ENCODE peak calls at places on chromosome 3, in seven cellular contexts. J is adrenal gland, Y is cardiac muscle cell, D is fibroblast of pulmonary artery, F is IMR-90, N is tibial artery, I is OCI-LY7. S is an unnamed sample.

GRCh38 chr3:13200465-13200864 is 127.2 kb upstream of the IQSEC1 start:
- DNase-seq in J (no peak), Y (no peak), D (no peak), F (no peak), N (no peak), I (no peak), S (no peak)

GRCh38 chr3:188830955-188831354 is 340.8 kb upstream of the TPRG1 start:
- DNase-seq in J (peak), Y (no peak), D (peak), F (no peak), N (no peak), I (peak), S (no peak)

GRCh38 chr3:170044795-170045244 is 7.0 kb downstream of the GPR160 start:
- DNase-seq in J (peak), Y (no peak), D (no peak), F (no peak), N (no peak), I (peak), S (no peak)

GRCh38 chr3:157939166-157939565 is 167.1 kb downstream of the SHOX2 start:
- DNase-seq in J (no peak), Y (no peak), D (no peak), F (no peak), N (no peak), I (no peak), S (no peak)

GRCh38 chr3:13012228-13012691 is 61.0 kb downstream of the IQSEC1 start:
- DNase-seq in J (peak), Y (no peak), D (peak), F (peak), N (peak), I (peak), S (no peak)

GRCh38 chr3:69739204-69740102 is at the start of gene MITF:
- DNase-seq in J (peak), Y (peak), D (peak), F (peak), N (peak), I (no peak), S (peak)

GRCh38 chr3:119235151-119235550 is 5.5 kb downstream of the B4GALT4 start:
- DNase-seq in J (no peak), Y (no peak), D (peak), F (peak), N (no peak), I (no peak), S (no peak)

GRCh38 chr3:69282191-69282590 is 103.7 kb downstream of the FRMD4B start:
- DNase-seq in J (no peak), Y (no peak), D (no peak), F (no peak), N (no peak), I (no peak), S (peak)

GRCh38 chr3:10848261-10848660 is 32.2 kb downstream of the SLC6A11 start:
- DNase-seq in J (no peak), Y (no peak), D (no peak), F (no peak), N (no peak), I (no peak), S (no peak)

DNA sequence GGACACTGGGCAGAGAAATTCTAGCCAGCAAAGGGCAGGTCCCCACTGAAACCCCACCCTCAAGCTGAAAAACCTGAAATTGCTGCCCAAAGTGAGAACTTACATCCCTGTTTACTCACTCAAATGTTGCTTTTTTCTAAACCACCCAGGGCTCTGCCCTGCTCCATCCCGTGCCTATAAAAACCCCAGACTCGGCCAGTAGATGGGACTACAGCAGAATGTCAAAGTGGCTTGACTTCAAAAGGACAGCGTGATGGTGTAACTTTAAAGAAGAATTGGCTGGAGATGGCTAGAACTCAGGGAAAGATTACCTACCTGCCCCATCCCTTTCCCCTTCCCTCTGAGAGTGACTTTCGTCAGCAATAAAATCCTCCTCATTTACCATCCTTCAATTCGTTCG is 246.9 kb downstream of the PYDC2 start:
- DNase-seq in J (no peak), Y (no peak), D (no peak), F (no peak), N (no peak), I (no peak), S (no peak)
- TF ChIP-seq CTCF in J (no peak), Y (no peak), D (no peak), F (no peak), N (no peak), I (no peak), S (no peak)

GRCh38 chr3:46936733-46937250 is 39.8 kb downstream of the CCDC12 start:
- DNase-seq in J (peak), Y (no peak), D (no peak), F (peak), N (peak), I (no peak), S (no peak)
- H3K4me3 ChIP-seq in J (no peak), Y (no peak), D (no peak), F (no peak), N (no peak), I (no peak), S (no peak)

GRCh38 chr3:9195390-9195789 is 54.1 kb downstream of the SRGAP3 start:
- DNase-seq in J (no peak), Y (no peak), D (no peak), F (no peak), N (no peak), I (no peak), S (peak)
- TF ChIP-seq CTCF in J (no peak), Y (no peak), D (no peak), F (no peak), N (no peak), I (no peak), S (no peak)

GRCh38 chr3:8500208-8500961 is 1.2 kb upstream of the LMCD1 start:
- DNase-seq in J (no peak), Y (peak), D (peak), F (peak), N (no peak), I (no peak), S (peak)
- H3K4me3 ChIP-seq in J (no peak), Y (no peak), D (no peak), F (no peak), N (peak), I (no peak), S (peak)

GRCh38 chr3:42600958-42601675 is 631 bp downstream of the NKTR start:
- DNase-seq in J (peak), Y (peak), D (peak), F (peak), N (peak), I (peak), S (no peak)
- TF ChIP-seq CTCF in J (peak), Y (no peak), D (peak), F (no peak), N (peak), I (no peak), S (no peak)

GRCh38 chr3:196969660-196970546 is 1.3 kb upstream of the PIGZ start:
- DNase-seq in J (peak), Y (peak), D (peak), F (peak), N (no peak), I (peak), S (no peak)
- H3K4me3 ChIP-seq in J (no peak), Y (peak), D (peak), F (peak), N (peak), I (peak), S (peak)

GRCh38 chr3:18264331-18264730 is 160.8 kb downstream of the SATB1 start:
- DNase-seq in J (no peak), Y (no peak), D (no peak), F (no peak), N (no peak), I (no peak), S (no peak)
- TF ChIP-seq CTCF in J (no peak), Y (no peak), D (no peak), F (no peak), N (no peak), I (no peak), S (no peak)